ENCODE peak calls at places on chromosomes 6 and 20, in eight cellular contexts. N, I, V, Q, C, W, B and R are unnamed samples.

GRCh38 chr20:58441723-58442122 is 52.7 kb downstream of the VAPB start:
- DNase-seq in C (no peak), N (no peak), W (no peak), Q (no peak), B (no peak), I (no peak), V (no peak), R (no peak)

GRCh38 chr20:313948-314347 is 11.4 kb upstream of the SOX12 start:
- DNase-seq in Q (no peak), I (no peak), B (no peak), W (peak), C (no peak), N (no peak), V (no peak), R (no peak)

GRCh38 chr6:35663447-35664235 is 25.1 kb downstream of the FKBP5 start:
- DNase-seq in B (no peak), V (peak), I (no peak), N (no peak), Q (no peak), W (no peak), C (no peak), R (no peak)

GRCh38 chr6:135537782-135538301 is 40.3 kb upstream of the AHI1 start:
- DNase-seq in B (no peak), I (no peak), Q (no peak), W (peak), V (peak), N (no peak), C (peak), R (no peak)

GRCh38 chr20:63032861-63033634 is 26.3 kb upstream of the BHLHE23 start:
- DNase-seq in I (peak), C (no peak), V (no peak), W (no peak), B (no peak), N (no peak), Q (no peak), R (no peak)

GRCh38 chr6:135870722-135871121 is 19.2 kb downstream of the PDE7B start:
- DNase-seq in N (no peak), Q (no peak), I (no peak), W (no peak), C (no peak), B (no peak), V (peak), R (no peak)

GRCh38 chr6:105733556-105734162 is 330.8 kb upstream of the PREP start:
- DNase-seq in V (peak), W (peak), Q (no peak), B (no peak), N (peak), I (no peak), C (peak), R (no peak)

GRCh38 chr6:158408552-158409130 is 96.4 kb downstream of the TULP4 start:
- DNase-seq in W (no peak), Q (peak), I (peak), N (no peak), C (no peak), B (no peak), V (peak), R (no peak)

GRCh38 chr20:53399592-53400335 is 193.9 kb downstream of the ZNF217 start:
- DNase-seq in N (no peak), V (no peak), I (no peak), W (no peak), C (no peak), B (peak), Q (peak), R (no peak)

GRCh38 chr6:23073851-23074250 is 504.5 kb downstream of the HDGFL1 start:
- DNase-seq in Q (no peak), B (no peak), N (no peak), W (no peak), I (no peak), C (no peak), V (no peak), R (no peak)

GRCh38 chr6:33949877-33950831 is 146.4 kb upstream of the MLN start:
- DNase-seq in I (no peak), C (no peak), N (peak), B (no peak), Q (no peak), W (no peak), V (no peak), R (no peak)

GRCh38 chr6:45104429-45104828 is 223.7 kb upstream of the RUNX2 start:
- DNase-seq in N (no peak), W (no peak), V (no peak), B (no peak), C (no peak), I (no peak), Q (no peak), R (no peak)

GRCh38 chr6:169866140-169866534 is 114.7 kb downstream of the ERMARD start:
- DNase-seq in Q (no peak), N (no peak), B (no peak), I (peak), W (no peak), V (no peak), C (no peak), R (peak)

GRCh38 chr6:160070427-160070826 is 51.2 kb upstream of the SLC22A1 start:
- DNase-seq in I (no peak), W (no peak), Q (no peak), V (no peak), B (no peak), N (no peak), C (no peak), R (no peak)

GRCh38 chr6:160070831-160071230 is 50.8 kb upstream of the SLC22A1 start:
- DNase-seq in C (no peak), N (no peak), Q (no peak), V (no peak), I (no peak), B (no peak), W (no peak), R (no peak)

GRCh38 chr6:160073272-160073671 is 48.3 kb upstream of the SLC22A1 start:
- DNase-seq in I (no peak), W (no peak), C (no peak), V (no peak), B (no peak), N (no peak), Q (no peak), R (no peak)

GRCh38 chr6:160069459-160069858 is 52.2 kb upstream of the SLC22A1 start:
- DNase-seq in B (no peak), W (no peak), C (no peak), N (no peak), V (no peak), I (no peak), Q (no peak), R (no peak)

DNA sequence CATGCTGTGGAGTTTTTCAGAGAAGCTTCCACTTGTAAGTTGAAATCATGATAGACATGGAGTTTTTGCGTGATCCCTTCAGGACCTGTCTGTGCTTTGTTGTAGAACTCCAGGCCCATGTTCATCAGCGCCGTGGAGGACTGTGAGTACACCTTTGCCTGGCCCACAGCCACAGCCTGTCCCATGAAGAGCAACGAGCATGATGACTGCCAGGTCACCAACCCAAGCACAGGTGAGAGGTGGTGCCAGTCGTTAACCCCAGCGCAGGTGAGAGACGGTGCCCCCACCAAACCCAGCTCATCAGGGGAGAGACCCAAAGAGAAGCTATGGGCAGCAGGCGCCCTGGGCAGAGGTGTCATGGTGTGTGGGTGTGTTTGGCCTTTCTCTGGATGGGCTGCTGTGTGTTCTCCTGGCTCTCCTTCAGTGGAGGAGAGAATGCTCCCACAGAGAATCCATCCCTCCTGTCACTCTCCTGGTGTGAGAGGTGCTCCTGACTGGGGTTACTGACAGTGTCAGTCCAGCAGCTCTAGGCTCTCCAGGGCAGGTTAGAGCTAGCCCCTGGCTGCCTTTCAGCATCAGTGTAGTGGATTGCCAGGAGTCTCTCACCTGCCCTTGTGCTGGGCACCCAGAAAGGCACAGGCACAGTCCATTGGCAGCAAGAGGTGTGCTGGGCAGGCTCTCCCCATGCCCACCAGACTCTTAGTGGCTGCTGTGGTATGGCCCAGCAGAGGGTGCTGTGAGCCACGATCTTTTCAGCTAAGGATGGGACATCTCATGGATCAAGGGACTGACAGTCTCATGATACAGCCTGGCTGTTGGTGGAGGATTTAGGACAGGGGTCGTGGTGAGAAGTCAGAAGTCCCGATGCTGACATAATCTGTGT is 49.6 kb upstream of the SLC22A1 start:
- DNase-seq in W (no peak), N (no peak), B (no peak), V (peak), C (no peak), I (no peak), Q (no peak), R (no peak)
- TF ChIP-seq CTCF in W (no peak), N (peak), B (no peak), V (peak), C (no peak), I (no peak), Q (no peak), R (peak)

GRCh38 chr20:33914871-33915270 is 78.8 kb upstream of the RALY start:
- DNase-seq in W (peak), I (no peak), V (peak), B (no peak), N (no peak), C (peak), Q (no peak), R (no peak)
- TF ChIP-seq CTCF in W (no peak), I (no peak), V (peak), B (no peak), N (no peak), C (no peak), Q (no peak), R (no peak)

GRCh38 chr6:137213331-137213740 is 5.8 kb downstream of the IFNGR1 start:
- DNase-seq in B (no peak), W (no peak), C (no peak), Q (no peak), N (no peak), V (no peak), I (no peak), R (no peak)
- TF ChIP-seq CTCF in B (no peak), W (no peak), C (no peak), Q (no peak), N (no peak), V (no peak), I (no peak), R (no peak)

GRCh38 chr6:912871-913663 is 220.1 kb upstream of the EXOC2 start:
- DNase-seq in N (peak), B (no peak), I (no peak), C (peak), Q (no peak), V (peak), W (peak), R (no peak)
- TF ChIP-seq CTCF in N (peak), B (peak), I (peak), C (peak), Q (no peak), V (peak), W (peak), R (peak)

GRCh38 chr6:16408766-16409165 is 170.4 kb downstream of the GMPR start:
- DNase-seq in V (no peak), N (no peak), I (no peak), B (no peak), Q (no peak), C (no peak), W (no peak), R (no peak)

GRCh38 chr6:16406966-16407365 is 168.6 kb downstream of the GMPR start:
- DNase-seq in Q (no peak), B (no peak), N (no peak), W (no peak), I (no peak), V (no peak), C (no peak), R (no peak)

GRCh38 chr6:16405349-16405865 is 167.0 kb downstream of the GMPR start:
- DNase-seq in B (no peak), Q (no peak), W (no peak), N (no peak), V (peak), I (no peak), C (no peak), R (no peak)

GRCh38 chr6:16413399-16413798 is 175.0 kb downstream of the GMPR start:
- DNase-seq in N (no peak), C (no peak), B (no peak), V (no peak), W (no peak), Q (no peak), I (no peak), R (no peak)

GRCh38 chr6:16409531-16410441 is 171.4 kb downstream of the GMPR start:
- DNase-seq in W (peak), N (peak), I (peak), B (peak), C (peak), Q (peak), V (peak), R (no peak)
- TF ChIP-seq CTCF in W (peak), N (peak), I (peak), B (peak), C (peak), Q (peak), V (peak), R (peak)

DNA sequence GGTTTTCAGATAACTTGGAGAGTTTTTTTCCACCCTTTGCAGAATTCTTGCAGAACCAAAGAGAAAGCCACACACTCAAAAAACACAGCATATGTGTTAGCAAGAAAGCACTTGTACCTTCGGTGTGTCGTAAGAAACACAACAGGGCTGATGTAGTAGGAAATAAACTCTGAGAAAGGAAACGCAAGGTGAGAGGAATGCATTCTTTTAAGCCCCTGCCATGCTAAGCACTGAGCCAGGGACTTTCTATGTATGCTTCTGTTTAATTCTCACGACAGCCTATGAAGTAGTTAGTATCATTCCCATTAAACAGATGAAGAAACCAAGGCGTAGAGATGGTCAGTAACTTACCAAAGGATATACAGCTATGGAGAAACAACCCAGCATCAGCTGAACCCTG is 23.1 kb downstream of the NEDD9 start:
- DNase-seq in N (no peak), I (no peak), V (no peak), C (no peak), W (no peak), Q (no peak), B (no peak), R (no peak)
- TF ChIP-seq CTCF in N (no peak), I (no peak), V (no peak), C (no peak), W (no peak), Q (no peak), B (no peak), R (no peak)

GRCh38 chr6:83962592-83962991 is 71.0 kb upstream of the MRAP2 start:
- DNase-seq in Q (no peak), B (no peak), C (no peak), N (no peak), W (no peak), V (no peak), I (no peak), R (no peak)

GRCh38 chr6:83970582-83970981 is 63.0 kb upstream of the MRAP2 start:
- DNase-seq in I (no peak), B (no peak), Q (no peak), W (no peak), C (no peak), V (no peak), N (no peak), R (no peak)

GRCh38 chr6:83960704-83961103 is 72.9 kb upstream of the MRAP2 start:
- DNase-seq in W (no peak), B (no peak), V (no peak), C (no peak), N (no peak), Q (no peak), I (no peak), R (no peak)

DNA sequence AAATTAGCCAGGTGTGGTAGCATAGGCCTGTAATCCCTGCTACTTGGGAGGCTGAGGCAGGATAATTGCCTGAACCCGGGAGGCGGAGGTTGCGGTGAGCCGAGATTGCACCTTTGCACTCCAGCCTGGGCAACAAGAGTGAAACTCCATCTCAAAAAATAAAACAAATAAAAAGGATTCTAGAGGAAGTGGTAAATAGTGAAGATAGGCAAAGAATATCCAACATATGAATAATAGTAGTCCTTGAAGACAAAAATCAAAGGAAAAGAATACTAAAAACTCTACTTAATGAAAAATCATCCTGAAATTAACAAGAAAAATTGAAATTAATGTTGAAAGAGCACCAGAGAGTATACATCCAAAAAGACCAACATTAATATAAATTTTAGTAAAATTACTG is 67.0 kb upstream of the MRAP2 start:
- DNase-seq in W (no peak), B (no peak), C (no peak), Q (no peak), I (no peak), N (no peak), V (no peak), R (no peak)
- TF ChIP-seq CTCF in W (no peak), B (no peak), C (no peak), Q (no peak), I (no peak), N (no peak), V (no peak), R (no peak)

GRCh38 chr6:48922837-48923236 is 540.2 kb downstream of the MMUT start:
- DNase-seq in B (no peak), W (no peak), Q (no peak), C (no peak), V (no peak), N (no peak), I (no peak), R (no peak)
- TF ChIP-seq CTCF in B (no peak), W (no peak), Q (no peak), C (no peak), V (no peak), N (no peak), I (no peak), R (no peak)

DNA sequence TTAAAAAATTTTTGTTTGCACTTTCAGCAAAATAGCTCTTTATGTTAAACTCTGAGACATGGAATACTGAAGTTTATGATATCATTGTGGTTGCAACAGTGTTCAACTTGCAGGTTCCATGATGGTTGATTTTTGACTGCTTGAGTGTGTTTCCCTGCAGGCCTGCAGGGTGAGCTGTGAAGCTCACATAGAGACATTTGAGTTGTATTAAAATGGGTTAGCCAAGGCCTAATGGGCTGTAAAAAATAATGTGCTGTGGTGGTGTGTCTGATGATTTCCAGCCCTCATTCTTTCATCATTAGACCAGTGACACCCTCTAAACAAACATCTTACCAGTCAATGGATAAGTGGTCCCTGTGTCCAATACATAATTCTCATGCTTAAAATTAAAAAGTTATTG is 321.4 kb downstream of the FARS2 start:
- DNase-seq in Q (no peak), N (no peak), C (no peak), B (no peak), W (no peak), V (no peak), I (no peak), R (no peak)
- TF ChIP-seq CTCF in Q (no peak), N (no peak), C (no peak), B (no peak), W (no peak), V (no peak), I (no peak), R (no peak)

DNA sequence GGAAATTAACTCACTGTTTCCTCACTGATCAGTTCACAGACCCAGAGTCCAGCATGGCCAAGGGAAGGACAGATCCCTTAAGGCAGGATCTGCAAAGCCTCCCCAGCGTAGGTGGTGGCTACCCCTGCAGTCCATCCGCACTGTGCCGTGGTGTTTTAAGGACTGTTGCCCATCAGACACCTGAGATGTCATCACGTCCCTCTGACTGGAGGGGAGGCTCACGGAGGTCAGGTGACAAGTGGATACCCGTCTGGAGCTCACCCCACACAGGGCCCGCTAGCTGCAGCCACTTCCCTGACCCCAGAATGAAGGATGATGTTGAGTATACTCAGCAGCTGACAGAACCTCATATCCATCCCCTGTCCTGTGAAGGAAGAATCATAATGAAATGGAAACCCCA is 161.8 kb upstream of the GGTLC1 start:
- DNase-seq in V (no peak), B (no peak), I (no peak), C (no peak), N (no peak), Q (no peak), W (no peak), R (no peak)
- TF ChIP-seq CTCF in V (no peak), B (no peak), I (no peak), C (no peak), N (no peak), Q (no peak), W (no peak), R (no peak)